ENCODE peak calls at places on chromosomes 16 and 17, in four cellular contexts. Y is uterus, U is adrenal gland, V is adipocyte. F is an unnamed sample. For H3K4me1, the result is how much of the 10 kb centered on the place peaks cover.

GRCh38 chr17:69061901-69062556 is 1.3 kb upstream of the ABCA9 start:
- DNase-seq in Y (no peak), U (no peak), V (no peak), F (no peak)

GRCh38 chr17:7380855-7381683 is at the start of gene TNK1:
- DNase-seq in Y (peak), U (no peak), V (peak), F (peak)

GRCh38 chr16:23670137-23670776 is 8.4 kb upstream of the PLK1 start:
- DNase-seq in Y (no peak), U (no peak), V (peak), F (no peak)

GRCh38 chr16:81526935-81527334 is 82.3 kb downstream of the CMIP start:
- DNase-seq in Y (peak), U (no peak), V (peak), F (peak)

GRCh38 chr16:1560866-1561265 is 27.4 kb downstream of the TMEM204 start:
- DNase-seq in Y (no peak), U (no peak), V (no peak), F (no peak)

GRCh38 chr16:23464196-23464595 is 11.2 kb upstream of the COG7 start:
- DNase-seq in Y (no peak), U (no peak), V (no peak), F (peak)

GRCh38 chr17:42315402-42316156 is 27.3 kb downstream of the STAT5A start:
- DNase-seq in Y (no peak), U (no peak), V (no peak), F (no peak)

GRCh38 chr16:87391324-87391949 is 699 bp upstream of the MAP1LC3B start:
- DNase-seq in Y (peak), U (peak), V (peak), F (peak)

GRCh38 chr17:29596811-29597210 is 3.9 kb downstream of the ANKRD13B start:
- DNase-seq in Y (no peak), U (no peak), V (no peak), F (no peak)

GRCh38 chr16:6827931-6828330 is 504.7 kb upstream of the RBFOX1 start:
- DNase-seq in Y (no peak), U (no peak), V (no peak), F (no peak)

GRCh38 chr17:57923182-57923872 is 31.9 kb downstream of the CUEDC1 start:
- DNase-seq in Y (no peak), U (no peak), V (no peak), F (no peak)
- H3K4me1 ChIP-seq in Y (under half), U (under half), V (under half), F (under half)

DNA sequence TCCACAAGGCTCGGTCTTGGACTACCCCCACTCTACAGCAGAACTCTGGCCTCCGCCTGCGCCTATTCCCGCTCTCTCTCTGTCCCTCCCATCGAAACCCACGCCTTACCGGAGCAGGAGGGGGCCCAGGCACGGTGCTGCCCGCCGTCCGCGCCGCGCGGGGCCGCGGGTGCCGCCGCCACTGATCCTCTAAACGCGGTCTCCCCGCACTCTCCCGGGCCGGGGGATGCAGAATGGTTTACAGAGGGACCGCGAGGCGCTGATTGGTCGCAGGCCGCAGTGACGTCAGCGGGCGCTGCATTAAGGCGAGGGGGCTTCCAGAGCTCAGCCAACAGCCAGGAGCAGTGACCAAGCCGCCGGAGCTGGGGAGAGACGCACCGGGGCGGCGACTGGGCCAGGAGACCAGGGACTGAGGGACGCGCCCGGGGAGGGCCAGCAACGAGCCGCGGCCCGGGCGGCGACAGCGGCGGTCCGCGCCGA is 780 bp upstream of the LHX1 start:
- DNase-seq in Y (no peak), U (no peak), V (no peak), F (no peak)
- H3K4me1 ChIP-seq in Y (under half), U (under half), V (under half), F (under half)

GRCh38 chr17:78804777-78805176 is 22.7 kb upstream of the CYTH1 start:
- DNase-seq in Y (peak), U (no peak), V (no peak), F (peak)

GRCh38 chr17:78800132-78800931 is 18.3 kb upstream of the CYTH1 start:
- DNase-seq in Y (no peak), U (no peak), V (no peak), F (no peak)

GRCh38 chr17:78802008-78802407 is 19.9 kb upstream of the CYTH1 start:
- DNase-seq in Y (no peak), U (no peak), V (no peak), F (no peak)

GRCh38 chr17:78803161-78803845 is 21.2 kb upstream of the CYTH1 start:
- DNase-seq in Y (no peak), U (no peak), V (no peak), F (no peak)

DNA sequence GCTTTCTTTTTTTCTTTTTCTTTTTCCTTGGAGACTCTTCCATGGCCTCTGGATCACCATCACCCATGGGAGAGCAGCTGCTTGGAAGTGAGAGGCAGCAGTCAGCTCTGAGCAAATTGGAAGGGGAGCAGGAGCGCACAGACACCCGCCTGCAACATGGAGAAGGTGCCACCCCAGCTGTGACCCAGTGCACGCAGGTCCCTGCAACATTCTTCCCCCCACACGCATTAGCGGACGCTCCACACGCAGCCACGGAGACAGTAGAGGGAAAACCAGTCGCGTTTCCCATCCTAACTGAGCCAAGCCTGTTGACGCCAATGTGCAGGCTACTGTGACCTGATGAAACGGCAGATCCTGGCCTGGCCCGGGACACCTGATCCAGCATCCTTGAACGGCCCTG is 20.4 kb upstream of the CYTH1 start:
- DNase-seq in Y (no peak), U (no peak), V (no peak), F (no peak)
- H3K4me1 ChIP-seq in Y (under half), U (under half), V (under half), F (under half)

GRCh38 chr17:2403044-2403443 is 2.2 kb upstream of the MNT start:
- DNase-seq in Y (no peak), U (no peak), V (no peak), F (no peak)
- H3K4me1 ChIP-seq in Y (under half), U (half or more), V (half or more), F (under half)

DNA sequence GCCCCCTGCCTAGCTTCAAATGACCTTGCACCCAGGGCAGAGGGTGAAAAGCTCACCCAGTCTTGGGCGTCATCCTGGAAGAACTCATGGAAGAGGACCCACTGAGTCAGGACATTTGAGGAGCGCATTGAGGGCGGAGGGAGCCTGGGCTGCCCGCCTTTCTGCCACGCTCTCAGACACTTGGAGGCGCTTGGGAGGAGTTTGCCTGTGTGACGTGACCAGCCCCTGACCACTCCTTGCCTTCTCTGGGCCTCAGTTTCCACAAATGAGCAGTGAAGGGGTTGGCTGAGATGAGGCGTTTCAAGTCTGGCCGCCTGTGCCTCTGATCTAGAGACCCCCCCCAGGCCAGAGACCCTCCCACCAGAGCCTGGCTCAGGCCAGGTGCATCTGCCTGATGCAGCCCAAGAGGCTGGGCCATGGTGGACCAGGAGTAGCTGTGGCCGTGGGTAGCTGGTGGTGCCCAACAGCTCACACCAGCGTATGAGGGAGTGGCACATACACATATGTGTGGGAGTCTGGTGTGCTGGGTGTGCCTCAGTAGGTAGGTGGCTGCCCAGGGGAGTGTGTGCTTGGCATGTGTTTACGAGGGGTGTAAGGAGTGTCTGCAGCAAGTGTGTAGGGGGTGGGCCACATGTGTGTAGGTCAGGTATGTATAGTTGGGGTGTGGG is 80.2 kb upstream of the TOB1 start:
- DNase-seq in Y (no peak), U (no peak), V (no peak), F (no peak)
- H3K4me1 ChIP-seq in Y (under half), U (half or more), V (under half), F (under half)

GRCh38 chr16:69469807-69470561 is 45.6 kb downstream of the CYB5B start:
- DNase-seq in Y (no peak), U (no peak), V (no peak), F (no peak)

GRCh38 chr16:69465881-69466280 is 41.5 kb downstream of the CYB5B start:
- DNase-seq in Y (no peak), U (no peak), V (no peak), F (no peak)

GRCh38 chr16:69466547-69466946 is 42.1 kb downstream of the CYB5B start:
- DNase-seq in Y (no peak), U (no peak), V (no peak), F (no peak)

GRCh38 chr16:69465083-69465721 is 40.8 kb downstream of the CYB5B start:
- DNase-seq in Y (no peak), U (no peak), V (peak), F (no peak)

GRCh38 chr16:69467531-69468204 is 43.2 kb downstream of the CYB5B start:
- DNase-seq in Y (no peak), U (no peak), V (no peak), F (no peak)
- H3K4me1 ChIP-seq in Y (under half), U (under half), V (under half), F (under half)

DNA sequence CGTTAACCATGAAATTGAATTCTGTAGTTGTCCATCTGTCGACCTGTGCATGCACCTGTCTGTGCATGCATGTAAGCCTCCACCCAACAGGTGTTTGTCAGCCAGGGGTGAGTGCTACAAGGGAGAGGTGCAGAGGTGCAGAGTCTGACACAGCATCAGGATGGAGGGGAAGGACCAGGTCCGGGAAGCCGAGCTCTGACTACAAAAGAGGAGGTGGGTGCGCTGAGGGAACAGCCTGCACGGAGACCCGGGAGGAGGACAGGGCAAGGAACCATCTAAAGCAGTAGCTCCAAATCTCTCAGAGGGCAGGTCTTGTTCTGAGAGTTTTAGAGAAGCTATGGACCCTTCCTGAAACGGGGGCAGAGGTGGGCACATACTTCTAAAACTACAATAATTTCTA is 54.1 kb downstream of the B9D1 start:
- DNase-seq in Y (no peak), U (no peak), V (no peak), F (no peak)
- H3K4me1 ChIP-seq in Y (under half), U (under half), V (under half), F (under half)

DNA sequence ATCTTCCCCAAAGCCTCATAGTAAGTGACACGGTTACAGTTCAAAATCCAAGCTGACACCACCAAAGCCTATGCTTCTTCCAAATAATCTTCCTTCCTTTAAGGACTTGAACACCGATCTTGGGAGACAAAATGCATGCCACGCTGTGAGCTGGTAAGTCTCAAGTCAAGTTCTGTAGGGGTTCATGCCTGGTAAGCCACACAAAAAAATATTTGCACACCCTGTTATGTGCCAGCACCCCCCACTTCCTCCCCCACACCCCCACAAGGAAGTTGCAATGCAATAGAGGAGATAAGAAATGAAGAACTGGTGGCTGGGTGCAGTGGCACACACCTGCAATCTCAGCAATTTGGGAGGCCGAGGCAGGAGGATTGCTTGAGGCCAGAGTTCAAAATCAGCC is 5.6 kb downstream of the NOG start:
- DNase-seq in Y (no peak), U (no peak), V (no peak), F (no peak)
- H3K4me1 ChIP-seq in Y (under half), U (under half), V (under half), F (under half)

DNA sequence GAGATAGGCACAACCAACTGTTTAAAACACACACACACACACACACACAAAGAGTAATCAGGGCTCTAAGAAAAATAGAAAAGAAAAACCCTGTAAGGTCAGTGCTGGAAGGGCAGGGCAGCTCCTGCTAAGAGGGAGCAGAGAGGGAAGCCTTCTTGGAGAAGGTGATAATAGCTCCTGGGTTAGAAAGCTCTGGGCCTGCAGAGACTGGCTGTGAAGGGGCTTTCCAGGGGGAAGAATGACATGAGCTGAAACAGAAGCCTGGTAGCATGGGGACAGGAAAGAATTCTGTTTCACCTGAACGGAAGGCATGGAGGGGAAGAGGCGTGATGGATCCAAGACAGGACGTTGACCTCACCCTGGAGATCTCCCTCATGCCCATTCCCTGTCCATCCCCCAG is 46.7 kb upstream of the WSCD1 start:
- DNase-seq in Y (no peak), U (no peak), V (no peak), F (no peak)
- H3K4me1 ChIP-seq in Y (under half), U (under half), V (under half), F (under half)